ENCODE peak calls at places on chromosomes 1 and 21, in ten cellular contexts. Q, N, L, G, W, F, T, R, X and P are unnamed samples.

GRCh38 chr1:79663916-79664315 is 657.4 kb upstream of the ADGRL4 start:
- DNase-seq in Q (no peak), N (no peak), L (no peak), G (peak), W (no peak), F (no peak), T (no peak), R (no peak), X (no peak), P (no peak)

GRCh38 chr1:207239874-207240273 is 81.6 kb upstream of the CD55 start:
- DNase-seq in Q (no peak), N (no peak), L (no peak), G (no peak), W (peak), F (no peak), T (no peak), R (no peak), X (no peak), P (no peak)

GRCh38 chr1:190000365-190000872 is 477.2 kb downstream of the BRINP3 start:
- DNase-seq in Q (no peak), N (no peak), L (no peak), G (no peak), W (no peak), F (no peak), T (no peak), R (no peak), X (no peak), P (no peak)

GRCh38 chr1:168989985-168990384 is 116.5 kb upstream of the ATP1B1 start:
- DNase-seq in Q (no peak), N (no peak), L (no peak), G (no peak), W (no peak), F (no peak), T (no peak), R (no peak), X (no peak), P (no peak)

GRCh38 chr1:6183520-6183989 is 3.4 kb upstream of the CHD5 start:
- DNase-seq in Q (no peak), N (no peak), L (no peak), G (peak), W (peak), F (no peak), T (no peak), R (no peak), X (no peak), P (no peak)

GRCh38 chr1:150562384-150563339 is 13.5 kb downstream of the ADAMTSL4 start:
- DNase-seq in Q (no peak), N (no peak), L (no peak), G (peak), W (peak), F (no peak), T (no peak), R (peak), X (peak), P (no peak)

GRCh38 chr1:154219511-154219910 is 1.2 kb upstream of the UBAP2L start:
- DNase-seq in Q (no peak), N (peak), L (no peak), G (peak), W (peak), F (peak), T (no peak), R (no peak), X (peak), P (peak)

GRCh38 chr1:39167632-39168209 is 36.8 kb upstream of the MACF1 start:
- DNase-seq in Q (no peak), N (no peak), L (no peak), G (no peak), W (no peak), F (no peak), T (no peak), R (no peak), X (no peak), P (peak)

GRCh38 chr1:185453496-185454192 is 136.6 kb upstream of the IVNS1ABP start:
- DNase-seq in Q (no peak), N (peak), L (no peak), G (no peak), W (no peak), F (no peak), T (no peak), R (no peak), X (no peak), P (no peak)

GRCh38 chr1:33383974-33384767 is 46.7 kb downstream of the PHC2 start:
- DNase-seq in Q (no peak), N (peak), L (no peak), G (no peak), W (no peak), F (no peak), T (no peak), R (no peak), X (no peak), P (peak)

GRCh38 chr21:42834730-42835191 is 44.6 kb downstream of the WDR4 start:
- DNase-seq in Q (no peak), N (no peak), L (no peak), G (no peak), W (no peak), F (no peak), T (no peak), R (peak), X (no peak), P (no peak)

GRCh38 chr1:43577647-43578542 is 47.2 kb downstream of the PTPRF start:
- DNase-seq in Q (no peak), N (no peak), L (peak), G (no peak), W (no peak), F (no peak), T (no peak), R (no peak), X (no peak), P (no peak)

GRCh38 chr1:78676996-78677395 is 27.4 kb downstream of the IFI44 start:
- DNase-seq in Q (no peak), N (no peak), L (no peak), G (no peak), W (no peak), F (no peak), T (no peak), R (no peak), X (no peak), P (peak)

GRCh38 chr1:156572663-156573018 is 276 bp upstream of the IQGAP3 start:
- DNase-seq in Q (no peak), N (no peak), L (no peak), G (no peak), W (no peak), F (no peak), T (no peak), R (no peak), X (no peak), P (no peak)

GRCh38 chr1:58545591-58546519 is 671 bp downstream of the OMA1 start:
- DNase-seq in Q (no peak), N (peak), L (peak), G (peak), W (peak), F (peak), T (peak), R (peak), X (peak), P (peak)

GRCh38 chr1:205542367-205542766 is 37.9 kb downstream of the CDK18 start:
- DNase-seq in Q (no peak), N (no peak), L (no peak), G (no peak), W (no peak), F (no peak), T (no peak), R (peak), X (no peak), P (no peak)

GRCh38 chr21:45220106-45220505 is 67.6 kb downstream of the POFUT2 start:
- DNase-seq in Q (no peak), N (no peak), L (no peak), G (no peak), W (no peak), F (no peak), T (no peak), R (no peak), X (no peak), P (peak)

GRCh38 chr1:200890818-200891773 is 3.6 kb upstream of the INAVA start:
- DNase-seq in Q (no peak), N (peak), L (no peak), G (peak), W (peak), F (peak), T (no peak), R (no peak), X (no peak), P (no peak)

GRCh38 chr1:50481142-50481736 is 58.0 kb upstream of the DMRTA2 start:
- DNase-seq in Q (no peak), N (no peak), L (no peak), G (no peak), W (no peak), F (no peak), T (no peak), R (no peak), X (no peak), P (no peak)

GRCh38 chr1:81452693-81453344 is 347.9 kb upstream of the ADGRL2 start:
- DNase-seq in Q (peak), N (no peak), L (no peak), G (no peak), W (no peak), F (no peak), T (no peak), R (no peak), X (no peak), P (no peak)

GRCh38 chr1:82923957-82924356 is 1075.0 kb downstream of the TTLL7 start:
- DNase-seq in Q (no peak), N (no peak), L (no peak), G (no peak), W (no peak), F (no peak), T (no peak), R (no peak), X (no peak), P (no peak)

GRCh38 chr1:31019401-31019800 is 46.1 kb downstream of the PUM1 start:
- DNase-seq in Q (no peak), N (no peak), L (no peak), G (no peak), W (no peak), F (no peak), T (no peak), R (no peak), X (no peak), P (no peak)

GRCh38 chr21:19553930-19554615 is 1150.5 kb upstream of the TMPRSS15 start:
- DNase-seq in Q (peak), N (no peak), L (no peak), G (peak), W (no peak), F (no peak), T (no peak), R (no peak), X (no peak), P (no peak)

GRCh38 chr1:70504176-70504820 is 93.2 kb downstream of the CTH start:
- DNase-seq in Q (no peak), N (peak), L (no peak), G (no peak), W (peak), F (no peak), T (no peak), R (no peak), X (no peak), P (no peak)

GRCh38 chr1:237527761-237528160 is 363.0 kb downstream of the ZP4 start:
- DNase-seq in Q (no peak), N (no peak), L (no peak), G (no peak), W (no peak), F (no peak), T (no peak), R (no peak), X (no peak), P (no peak)

GRCh38 chr1:212518188-212518951 is 85.7 kb downstream of the NENF start:
- DNase-seq in Q (no peak), N (peak), L (no peak), G (no peak), W (peak), F (no peak), T (no peak), R (no peak), X (peak), P (peak)

GRCh38 chr1:7334475-7335035 is 436.5 kb upstream of the VAMP3 start:
- DNase-seq in Q (peak), N (peak), L (no peak), G (peak), W (no peak), F (peak), T (no peak), R (peak), X (peak), P (no peak)

GRCh38 chr21:20351138-20351537 is 647.1 kb upstream of the NCAM2 start:
- DNase-seq in Q (no peak), N (no peak), L (no peak), G (no peak), W (no peak), F (no peak), T (no peak), R (no peak), X (no peak), P (no peak)

GRCh38 chr1:57186455-57186854 is 220.6 kb upstream of the C8B start:
- DNase-seq in Q (no peak), N (no peak), L (no peak), G (no peak), W (no peak), F (no peak), T (no peak), R (no peak), X (no peak), P (no peak)